ENCODE peak calls at places on chromosomes 1 and 21, in four cellular contexts. One of them, this sample, is unnamed.

GRCh38 chr21:33047231-33047630 is 21.5 kb downstream of the OLIG2 start:
- DNase-seq in MCF 10A: peak; percentile 77
- DNase-seq in WTC11: no peak
- DNase-seq in H9: no peak
- DNase-seq in this sample: no peak

GRCh38 chr1:70685300-70686286 is 274.5 kb downstream of the CTH start:
- DNase-seq in MCF 10A: peak; percentile 80
- DNase-seq in WTC11: peak; percentile 67
- DNase-seq in H9: peak; percentile 86
- DNase-seq in this sample: peak; percentile 39

GRCh38 chr1:248824701-248825100 is 1.0 kb downstream of the SH3BP5L start:
- DNase-seq in H9: no peak
- DNase-seq in WTC11: no peak
- DNase-seq in MCF 10A: no peak
- DNase-seq in this sample: no peak

GRCh38 chr1:93689521-93690223 is 8.0 kb upstream of the BCAR3 start:
- DNase-seq in WTC11: no peak
- DNase-seq in H9: no peak
- DNase-seq in MCF 10A: no peak
- DNase-seq in this sample: no peak

GRCh38 chr21:35088235-35088865 is 39.2 kb upstream of the RUNX1 start:
- DNase-seq in MCF 10A: no peak
- DNase-seq in WTC11: no peak
- DNase-seq in H9: no peak
- DNase-seq in this sample: no peak

GRCh38 chr1:226411619-226412018 is 3.7 kb upstream of the PARP1 start:
- DNase-seq in WTC11: no peak
- DNase-seq in MCF 10A: no peak
- DNase-seq in H9: no peak
- DNase-seq in this sample: no peak

GRCh38 chr1:4745560-4745959 is 91.2 kb downstream of the AJAP1 start:
- DNase-seq in H9: peak; percentile 42
- DNase-seq in MCF 10A: peak; percentile 33
- DNase-seq in WTC11: no peak
- DNase-seq in this sample: no peak

GRCh38 chr1:196660912-196661311 is 9.1 kb downstream of the CFH start:
- DNase-seq in MCF 10A: peak; percentile 55
- DNase-seq in WTC11: no peak
- DNase-seq in H9: no peak
- DNase-seq in this sample: no peak

GRCh38 chr1:78855258-78855657 is 151.3 kb downstream of the ADGRL4 start:
- DNase-seq in WTC11: no peak
- DNase-seq in H9: no peak
- DNase-seq in MCF 10A: no peak
- DNase-seq in this sample: no peak

GRCh38 chr1:210239295-210240155 is 6.9 kb downstream of the SERTAD4 start:
- DNase-seq in H9: no peak
- DNase-seq in WTC11: peak; percentile 44
- DNase-seq in MCF 10A: peak; percentile 91
- DNase-seq in this sample: peak; percentile 42

GRCh38 chr1:177351361-177352108 is 180.8 kb downstream of the BRINP2 start:
- DNase-seq in WTC11: no peak
- DNase-seq in MCF 10A: no peak
- DNase-seq in H9: no peak
- DNase-seq in this sample: peak; percentile 12

GRCh38 chr1:18041107-18041506 is 66.5 kb upstream of the IGSF21 start:
- DNase-seq in MCF 10A: no peak
- DNase-seq in H9: no peak
- DNase-seq in WTC11: no peak
- DNase-seq in this sample: no peak

GRCh38 chr1:225849905-225850304 is 32.3 kb downstream of the TMEM63A start:
- DNase-seq in MCF 10A: no peak
- DNase-seq in H9: peak; percentile 26
- DNase-seq in WTC11: no peak
- DNase-seq in this sample: no peak

GRCh38 chr21:17429936-17430335 is 82.9 kb upstream of the CXADR start:
- DNase-seq in WTC11: no peak
- DNase-seq in MCF 10A: no peak
- DNase-seq in H9: no peak
- DNase-seq in this sample: no peak

GRCh38 chr1:203686091-203686632 is 59.5 kb downstream of the ATP2B4 start:
- DNase-seq in MCF 10A: no peak
- DNase-seq in H9: no peak
- DNase-seq in WTC11: no peak
- DNase-seq in this sample: no peak

GRCh38 chr1:86774305-86775304 is 70.2 kb downstream of the SH3GLB1 start:
- DNase-seq in H9: peak; percentile 51
- DNase-seq in MCF 10A: peak; percentile 93
- DNase-seq in WTC11: no peak
- DNase-seq in this sample: peak; percentile 75

GRCh38 chr1:19165501-19165900 is 44.6 kb downstream of the UBR4 start:
- DNase-seq in MCF 10A: no peak
- DNase-seq in WTC11: no peak
- DNase-seq in H9: no peak
- DNase-seq in this sample: no peak

GRCh38 chr1:203888807-203889251 is 27.4 kb downstream of the SNRPE start:
- DNase-seq in MCF 10A: peak; percentile 77
- DNase-seq in WTC11: no peak
- DNase-seq in H9: no peak
- DNase-seq in this sample: no peak

GRCh38 chr1:54336121-54336520 is 70.1 kb downstream of the SSBP3 start:
- DNase-seq in H9: no peak
- DNase-seq in WTC11: no peak
- DNase-seq in MCF 10A: no peak
- DNase-seq in this sample: no peak

GRCh38 chr1:27235827-27236226 is 1.4 kb downstream of the WDTC1 start:
- DNase-seq in MCF 10A: peak; percentile 37
- DNase-seq in H9: no peak
- DNase-seq in WTC11: no peak
- DNase-seq in this sample: peak; percentile 4

GRCh38 chr21:42578034-42578433 is 64.4 kb downstream of the SLC37A1 start:
- DNase-seq in MCF 10A: no peak
- DNase-seq in H9: no peak
- DNase-seq in WTC11: no peak
- DNase-seq in this sample: no peak

GRCh38 chr1:14815175-14815882 is 216.8 kb downstream of the KAZN start:
- DNase-seq in H9: no peak
- DNase-seq in MCF 10A: no peak
- DNase-seq in WTC11: no peak
- DNase-seq in this sample: peak; percentile 44

GRCh38 chr1:15584489-15585363 is at the start of gene AGMAT:
- DNase-seq in WTC11: peak; percentile 85
- DNase-seq in MCF 10A: no peak
- DNase-seq in H9: peak; percentile 91
- DNase-seq in this sample: no peak

GRCh38 chr1:230463760-230464159 is 37.6 kb upstream of the PGBD5 start:
- DNase-seq in H9: no peak
- DNase-seq in WTC11: no peak
- DNase-seq in MCF 10A: no peak
- DNase-seq in this sample: no peak

GRCh38 chr1:206930210-206930798 is 8.6 kb upstream of the FCMR start:
- DNase-seq in WTC11: no peak
- DNase-seq in MCF 10A: no peak
- DNase-seq in H9: no peak
- DNase-seq in this sample: no peak

GRCh38 chr1:150053911-150054310 is 13.7 kb upstream of the VPS45 start:
- DNase-seq in MCF 10A: no peak
- DNase-seq in WTC11: no peak
- DNase-seq in H9: no peak
- DNase-seq in this sample: no peak

GRCh38 chr1:19122668-19123067 is 87.4 kb downstream of the UBR4 start:
- DNase-seq in WTC11: no peak
- DNase-seq in MCF 10A: no peak
- DNase-seq in H9: no peak
- DNase-seq in this sample: no peak

GRCh38 chr1:221841291-221841982 is 99.5 kb upstream of the DUSP10 start:
- DNase-seq in WTC11: no peak
- DNase-seq in H9: no peak
- DNase-seq in MCF 10A: peak; percentile 53
- DNase-seq in this sample: no peak

GRCh38 chr21:15638856-15639549 is 90.8 kb upstream of the USP25 start:
- DNase-seq in H9: no peak
- DNase-seq in WTC11: no peak
- DNase-seq in MCF 10A: peak; percentile 77
- DNase-seq in this sample: no peak

GRCh38 chr21:25626752-25627151 is 12.3 kb upstream of the JAM2 start:
- DNase-seq in MCF 10A: peak; percentile 45
- DNase-seq in WTC11: no peak
- DNase-seq in H9: no peak
- DNase-seq in this sample: no peak

GRCh38 chr1:222792744-222793143 is 22.1 kb upstream of the DISP1 start:
- DNase-seq in WTC11: no peak
- DNase-seq in MCF 10A: peak; percentile 56
- DNase-seq in H9: no peak
- DNase-seq in this sample: no peak

GRCh38 chr21:30044447-30045064 is 104.8 kb upstream of the GRIK1 start:
- DNase-seq in WTC11: no peak
- DNase-seq in MCF 10A: peak; percentile 53
- DNase-seq in H9: no peak
- DNase-seq in this sample: no peak

GRCh38 chr21:46585191-46585953 is 19.5 kb downstream of the S100B start:
- DNase-seq in H9: no peak
- DNase-seq in WTC11: no peak
- DNase-seq in MCF 10A: peak; percentile 63
- DNase-seq in this sample: no peak

GRCh38 chr1:60066001-60066400 is 7.6 kb downstream of the C1orf87 start:
- DNase-seq in MCF 10A: peak; percentile 61
- DNase-seq in H9: no peak
- DNase-seq in WTC11: no peak
- DNase-seq in this sample: no peak

DNA sequence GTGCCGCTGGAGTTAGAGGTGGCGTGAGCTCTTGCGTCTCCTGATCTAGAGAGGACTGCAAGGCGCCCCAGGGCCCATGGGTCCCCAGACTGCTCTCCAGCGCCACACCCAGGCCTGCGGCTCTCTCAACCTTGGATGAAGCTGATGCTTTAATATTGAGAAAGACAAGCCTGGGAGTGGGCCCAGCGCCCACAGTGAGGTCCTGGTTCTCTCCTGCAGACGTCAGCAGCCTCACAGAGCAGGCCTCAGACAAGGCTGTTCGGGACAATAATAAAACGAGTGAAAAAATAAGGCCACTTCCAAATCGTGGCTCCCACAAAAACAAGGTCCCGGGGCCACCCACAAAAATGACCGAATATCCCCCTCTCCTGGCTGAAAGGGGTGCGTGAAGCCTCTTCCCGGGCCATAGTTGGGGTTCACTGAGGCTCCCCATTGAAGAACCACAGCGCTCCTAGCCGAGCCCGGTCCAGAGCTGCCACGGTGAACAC is 6.0 kb upstream of the DNMT3L start:
- DNase-seq in MCF 10A: peak; percentile 14
- DNase-seq in H9: no peak
- DNase-seq in WTC11: peak; percentile 66
- DNase-seq in this sample: no peak
- TF ChIP-seq CTCF in MCF 10A: peak; percentile 21
- TF ChIP-seq CTCF in H9: peak; percentile 58
- TF ChIP-seq CTCF in WTC11: peak; percentile 13
- TF ChIP-seq CTCF in this sample: peak; percentile 4

GRCh38 chr1:108121361-108122143 is 78.6 kb downstream of the SLC25A24 start:
- DNase-seq in MCF 10A: no peak
- DNase-seq in WTC11: peak; percentile 66
- DNase-seq in H9: peak; percentile 91
- DNase-seq in this sample: no peak
- TF ChIP-seq CTCF in MCF 10A: no peak
- TF ChIP-seq CTCF in WTC11: no peak
- TF ChIP-seq CTCF in H9: peak; percentile 46
- TF ChIP-seq CTCF in this sample: no peak

GRCh38 chr1:246506785-246507639 is at the start of gene SMYD3:
- DNase-seq in H9: peak; percentile 92
- DNase-seq in MCF 10A: peak; percentile 89
- DNase-seq in WTC11: peak; percentile 79
- DNase-seq in this sample: no peak
- TF ChIP-seq CTCF in H9: no peak
- TF ChIP-seq CTCF in MCF 10A: no peak
- TF ChIP-seq CTCF in WTC11: no peak
- TF ChIP-seq CTCF in this sample: peak; percentile 25

GRCh38 chr21:44932366-44933181 is 7.3 kb upstream of the SLX9 start:
- DNase-seq in H9: no peak
- DNase-seq in MCF 10A: no peak
- DNase-seq in WTC11: no peak
- DNase-seq in this sample: no peak
- TF ChIP-seq CTCF in H9: peak; percentile 46
- TF ChIP-seq CTCF in MCF 10A: peak; percentile 70
- TF ChIP-seq CTCF in WTC11: no peak
- TF ChIP-seq CTCF in this sample: peak; percentile 52

GRCh38 chr1:168362991-168363390 is 82.3 kb downstream of the TBX19 start:
- DNase-seq in MCF 10A: no peak
- DNase-seq in H9: no peak
- DNase-seq in WTC11: no peak
- DNase-seq in this sample: no peak

GRCh38 chr1:168368131-168368530 is 87.5 kb downstream of the TBX19 start:
- DNase-seq in WTC11: no peak
- DNase-seq in MCF 10A: no peak
- DNase-seq in H9: no peak
- DNase-seq in this sample: no peak

GRCh38 chr1:168369655-168370054 is 89.0 kb downstream of the TBX19 start:
- DNase-seq in WTC11: no peak
- DNase-seq in MCF 10A: no peak
- DNase-seq in H9: no peak
- DNase-seq in this sample: no peak

GRCh38 chr1:168361252-168361651 is 80.6 kb downstream of the TBX19 start:
- DNase-seq in WTC11: no peak
- DNase-seq in H9: no peak
- DNase-seq in MCF 10A: no peak
- DNase-seq in this sample: no peak

DNA sequence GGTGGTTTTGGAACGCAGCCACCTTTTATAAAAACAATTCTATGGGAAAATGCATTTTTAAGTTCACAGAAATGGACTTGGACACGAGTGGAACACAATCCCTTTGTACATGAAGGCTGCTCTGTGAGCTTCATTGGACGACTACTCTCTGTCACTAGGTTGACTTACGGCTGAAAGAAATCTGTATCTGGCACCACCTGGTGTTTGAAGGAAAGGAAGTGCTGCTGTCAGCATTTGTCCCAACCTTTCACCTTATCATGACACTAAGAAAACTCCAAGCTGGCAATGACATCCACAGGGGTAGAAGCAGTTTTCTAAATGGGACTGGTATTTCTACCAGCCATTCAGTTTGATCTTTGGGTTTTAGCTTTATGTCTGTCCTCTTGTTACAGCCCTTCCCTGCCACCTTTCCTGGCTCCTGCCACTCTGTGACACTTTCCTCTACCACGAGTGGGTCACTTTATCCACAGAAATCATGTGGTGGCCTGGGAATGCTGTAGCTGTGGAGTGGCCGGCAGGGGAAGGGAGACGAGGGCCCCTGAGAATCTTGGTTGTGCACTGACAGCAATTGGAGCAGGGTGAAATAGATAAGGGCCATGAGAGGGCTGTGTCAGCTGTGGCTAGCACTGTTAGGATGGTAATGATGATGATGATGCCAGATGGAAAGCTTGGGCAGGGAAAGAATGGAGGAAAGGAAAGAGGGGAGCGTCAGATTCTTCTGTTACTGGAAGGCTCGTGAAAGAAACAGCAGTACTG is 85.2 kb downstream of the TBX19 start:
- DNase-seq in MCF 10A: no peak
- DNase-seq in WTC11: no peak
- DNase-seq in H9: no peak
- DNase-seq in this sample: no peak
- TF ChIP-seq CTCF in MCF 10A: peak; percentile 10
- TF ChIP-seq CTCF in WTC11: no peak
- TF ChIP-seq CTCF in H9: peak; percentile 50
- TF ChIP-seq CTCF in this sample: peak; percentile 48

This sample was measured in epithelial cell of proximal tubule.